ENCODE peak calls at places on chromosomes 13 and 19, in six cellular contexts. S, J, V, D, W and K are unnamed samples.

GRCh38 chr19:10364644-10365043 is 15.7 kb downstream of the TYK2 start:
- DNase-seq in S (no peak), J (no peak), V (no peak), D (no peak), W (no peak), K (no peak)

GRCh38 chr19:15714638-15715037 is 13.2 kb upstream of the OR10H2 start:
- DNase-seq in S (no peak), J (no peak), V (no peak), D (no peak), W (no peak), K (no peak)

GRCh38 chr19:15010497-15011255 is 31.0 kb upstream of the SLC1A6 start:
- DNase-seq in S (peak; percentile 81), J (no peak), V (no peak), D (no peak), W (peak; percentile 69), K (no peak)

GRCh38 chr19:23286477-23286876 is 36.3 kb upstream of the ZNF724 start:
- DNase-seq in S (peak; percentile 50), J (no peak), V (peak; percentile 26), D (peak; percentile 37), W (peak; percentile 50), K (no peak)

GRCh38 chr19:47613165-47614146 is 4.5 kb downstream of the BICRA start:
- DNase-seq in S (peak; percentile 71), J (no peak), V (peak; percentile 51), D (no peak), W (peak; percentile 80), K (no peak)

GRCh38 chr19:55369651-55370304 is 485 bp downstream of the IL11 start:
- DNase-seq in S (peak; percentile 87), J (no peak), V (peak; percentile 96), D (peak; percentile 41), W (peak; percentile 82), K (peak; percentile 86)

GRCh38 chr19:18153555-18154134 is 682 bp downstream of the PIK3R2 start:
- DNase-seq in S (no peak), J (no peak), V (peak; percentile 59), D (peak; percentile 28), W (no peak), K (no peak)

GRCh38 chr13:40388617-40389016 is 277.8 kb downstream of the FOXO1 start:
- DNase-seq in S (no peak), J (no peak), V (no peak), D (peak; percentile 98), W (no peak), K (no peak)

GRCh38 chr19:39852882-39853281 is 6.7 kb upstream of the FBL start:
- DNase-seq in S (no peak), J (no peak), V (no peak), D (no peak), W (no peak), K (no peak)

GRCh38 chr19:39864118-39864517 is 17.9 kb upstream of the FBL start:
- DNase-seq in S (no peak), J (no peak), V (no peak), D (no peak), W (no peak), K (no peak)

DNA sequence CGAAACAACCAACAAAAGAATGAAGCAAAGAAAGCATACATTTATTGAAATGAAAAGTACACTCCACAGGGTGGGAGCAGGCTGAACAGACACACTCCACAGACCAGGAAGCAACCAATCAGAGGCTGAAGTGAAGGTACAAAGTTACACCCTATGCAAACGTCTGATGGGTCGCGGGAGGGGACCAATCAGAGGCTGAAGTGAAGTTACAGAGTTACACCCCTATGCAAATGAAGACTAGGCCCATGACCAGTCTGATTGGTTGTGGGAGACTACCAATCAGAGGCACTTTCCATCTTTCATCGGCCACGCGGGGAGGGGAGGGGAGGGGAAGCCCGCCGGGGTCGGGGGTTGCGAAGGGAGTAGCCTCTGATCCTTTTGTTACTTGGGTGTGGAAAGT is 12.4 kb upstream of the FBL start:
- DNase-seq in S (no peak), J (peak; percentile 35), V (no peak), D (no peak), W (peak; percentile 54), K (no peak)
- TF ChIP-seq MAX in S (no peak), J (no peak), V (no peak), D (no peak), W (no peak), K (no peak)

GRCh38 chr13:111916201-111916600 is 150.7 kb upstream of the SOX1 start:
- DNase-seq in S (no peak), J (no peak), V (no peak), D (no peak), W (no peak), K (no peak)
- TF ChIP-seq MAX in S (no peak), J (no peak), V (no peak), D (no peak), W (no peak), K (no peak)

GRCh38 chr13:111202745-111203144 is 87.6 kb downstream of the ARHGEF7 start:
- DNase-seq in S (no peak), J (no peak), V (peak; percentile 69), D (peak; percentile 54), W (no peak), K (peak; percentile 13)
- TF ChIP-seq MAX in S (no peak), J (no peak), V (no peak), D (no peak), W (no peak), K (no peak)

DNA sequence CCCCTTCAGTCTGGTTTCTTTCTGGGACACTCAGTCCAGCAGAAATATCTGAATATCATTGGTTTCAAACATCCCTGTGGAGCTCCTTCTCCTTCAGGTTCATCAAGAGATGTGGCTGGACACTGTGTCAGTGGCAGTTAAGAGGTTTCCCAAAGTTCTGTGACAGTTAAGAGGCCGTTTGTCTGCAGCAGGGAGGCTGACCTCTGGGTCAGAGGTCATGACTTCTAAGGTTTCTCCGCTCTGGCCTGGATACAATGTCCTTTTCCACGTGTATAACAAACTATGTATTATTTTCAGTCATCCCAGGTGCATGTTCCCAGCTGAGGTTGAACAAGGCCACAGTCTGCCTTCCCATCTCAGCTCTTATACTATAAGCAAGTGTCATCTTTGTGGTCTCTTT is 174.9 kb downstream of the B3GLCT start:
- DNase-seq in S (no peak), J (no peak), V (no peak), D (no peak), W (no peak), K (no peak)
- TF ChIP-seq MAX in S (no peak), J (no peak), V (no peak), D (no peak), W (no peak), K (no peak)

DNA sequence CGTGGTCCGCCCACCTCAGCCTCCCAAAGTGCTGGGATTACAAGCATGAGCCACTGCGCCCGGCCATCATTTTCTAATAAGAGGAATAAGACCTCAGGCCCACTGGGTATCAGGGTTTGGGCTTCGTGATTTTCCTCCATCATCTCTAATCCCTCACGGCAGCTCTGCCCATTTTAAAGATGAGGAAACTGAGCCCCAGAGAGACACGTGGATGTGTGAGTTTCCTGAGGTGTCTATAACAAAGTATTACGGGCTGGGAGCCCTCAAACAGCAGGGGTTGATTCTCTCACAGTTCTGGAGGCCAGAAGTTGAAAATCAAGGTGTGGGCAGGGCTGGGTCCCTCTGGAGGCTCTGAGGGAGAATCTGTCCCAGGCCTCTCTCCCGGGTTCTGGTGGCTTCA is 33.7 kb downstream of the MYO9B start:
- DNase-seq in S (no peak), J (no peak), V (no peak), D (no peak), W (no peak), K (no peak)
- TF ChIP-seq MAX in S (no peak), J (no peak), V (no peak), D (no peak), W (no peak), K (no peak)

GRCh38 chr13:47813683-47814082 is 187.4 kb downstream of the SUCLA2 start:
- DNase-seq in S (no peak), J (no peak), V (no peak), D (no peak), W (no peak), K (no peak)

GRCh38 chr13:47822036-47822435 is 179.0 kb downstream of the SUCLA2 start:
- DNase-seq in S (no peak), J (no peak), V (no peak), D (no peak), W (no peak), K (no peak)

DNA sequence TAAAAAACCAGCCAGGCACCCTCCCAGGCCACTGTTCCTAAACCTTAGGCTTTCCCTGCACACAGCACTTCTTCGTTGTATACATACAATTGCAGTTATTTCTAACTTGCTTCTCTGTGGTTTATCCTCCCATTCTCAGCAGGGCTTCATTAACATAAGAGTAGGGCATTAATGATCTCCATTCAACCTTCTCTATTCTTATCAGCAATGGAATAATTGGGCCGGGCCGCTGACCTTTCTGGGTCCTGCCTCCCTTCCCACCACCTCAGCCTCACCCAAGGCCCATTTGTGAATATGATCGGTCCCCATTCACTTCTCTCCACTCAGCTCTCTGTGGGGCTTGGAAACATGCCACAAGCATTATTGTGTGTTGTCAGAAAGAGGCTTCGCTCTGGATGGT is 184.2 kb downstream of the SUCLA2 start:
- DNase-seq in S (no peak), J (no peak), V (no peak), D (no peak), W (peak; percentile 29), K (no peak)
- TF ChIP-seq MAX in S (no peak), J (no peak), V (no peak), D (no peak), W (no peak), K (no peak)

GRCh38 chr13:99067160-99067985 is 89.5 kb upstream of the DOCK9 start:
- DNase-seq in S (no peak), J (peak; percentile 5), V (no peak), D (no peak), W (no peak), K (peak; percentile 58)
- TF ChIP-seq MAX in S (no peak), J (no peak), V (peak; percentile 24), D (no peak), W (no peak), K (peak; percentile 52)